ENCODE peak calls at places on chromosomes 11 and 22, in four cellular contexts. X is neuronal stem cell, V is IMR-90, A is mesendoderm. M is an unnamed sample. For H3K36me3, the result is how much of the 10 kb centered on the place peaks cover.

GRCh38 chr22:40428796-40429195 is 58.4 kb downstream of the SGSM3 start:
- DNase-seq in A (no peak), V (no peak), X (no peak), M (no peak)

GRCh38 chr11:62273789-62274275 is 3.9 kb downstream of the SCGB2A2 start:
- DNase-seq in X (no peak), V (no peak), A (peak), M (no peak)

GRCh38 chr11:92839450-92839849 is 130.0 kb upstream of the MTNR1B start:
- DNase-seq in X (no peak), A (no peak), V (no peak), M (no peak)

GRCh38 chr11:92693146-92693545 is 276.3 kb upstream of the MTNR1B start:
- DNase-seq in V (peak), X (no peak), A (no peak), M (no peak)

GRCh38 chr11:77053217-77054013 is 13.4 kb upstream of the CAPN5 start:
- DNase-seq in V (no peak), A (peak), X (no peak), M (no peak)

GRCh38 chr11:134399293-134399654 is 12.8 kb downstream of the B3GAT1 start:
- DNase-seq in A (no peak), V (no peak), X (no peak), M (no peak)

GRCh38 chr11:130999086-130999485 is 82.8 kb upstream of the SNX19 start:
- DNase-seq in A (no peak), V (peak), X (no peak), M (no peak)

GRCh38 chr11:119702261-119702591 is 26.8 kb downstream of the NECTIN1 start:
- DNase-seq in X (no peak), A (no peak), V (peak), M (no peak)

GRCh38 chr22:17846326-17846992 is 72.2 kb upstream of the BID start:
- DNase-seq in A (no peak), V (no peak), X (no peak), M (no peak)

GRCh38 chr22:20312396-20313191 is 7.3 kb downstream of the DGCR6L start:
- DNase-seq in A (no peak), X (no peak), V (no peak), M (peak)

GRCh38 chr22:44098021-44098739 is 74.1 kb downstream of the PARVB start:
- DNase-seq in A (peak), X (no peak), V (no peak), M (no peak)

GRCh38 chr11:75474878-75475766 is 42.1 kb upstream of the KLHL35 start:
- DNase-seq in A (peak), X (no peak), V (peak), M (peak)

GRCh38 chr11:44917741-44918140 is 32.9 kb downstream of the TP53I11 start:
- DNase-seq in X (no peak), A (no peak), V (no peak), M (no peak)

GRCh38 chr11:74701351-74701750 is 29.9 kb downstream of the CHRDL2 start:
- DNase-seq in A (peak), V (no peak), X (no peak), M (peak)

GRCh38 chr11:26950260-26950719 is 43.6 kb upstream of the FIBIN start:
- DNase-seq in V (peak), A (no peak), X (no peak), M (no peak)

GRCh38 chr22:38949889-38950405 is 7.5 kb upstream of the APOBEC3A start:
- DNase-seq in X (no peak), A (no peak), V (no peak), M (no peak)

GRCh38 chr11:45091563-45092392 is 54.7 kb upstream of the PRDM11 start:
- DNase-seq in X (no peak), V (no peak), A (peak), M (peak)

GRCh38 chr22:46110215-46110614 is 40.1 kb upstream of the PPARA start:
- DNase-seq in V (peak), X (no peak), A (peak), M (no peak)

GRCh38 chr22:46107753-46108563 is 42.4 kb upstream of the PPARA start:
- DNase-seq in X (no peak), A (no peak), V (no peak), M (no peak)

GRCh38 chr22:46107089-46107664 is 43.1 kb upstream of the PPARA start:
- DNase-seq in V (no peak), X (no peak), A (no peak), M (no peak)

GRCh38 chr22:46109474-46110003 is 40.8 kb upstream of the PPARA start:
- DNase-seq in V (no peak), X (no peak), A (no peak), M (no peak)

GRCh38 chr22:46108564-46109473 is 41.5 kb upstream of the PPARA start:
- DNase-seq in A (peak), X (no peak), V (peak), M (no peak)
- H3K36me3 ChIP-seq in A (under half), X (under half), V (half or more), M (under half)

GRCh38 chr11:2301631-2302272 is at the start of the genes C11orf21 and TSPAN32:
- DNase-seq in V (peak), A (no peak), X (no peak), M (no peak)

GRCh38 chr11:2299773-2300172 is 1.9 kb downstream of the C11orf21 start:
- DNase-seq in A (no peak), X (no peak), V (no peak), M (no peak)

GRCh38 chr11:2298795-2299747 is 2.6 kb downstream of the C11orf21 start:
- DNase-seq in V (no peak), X (peak), A (peak), M (peak)

GRCh38 chr11:2300936-2301630 is 635 bp downstream of the C11orf21 start:
- DNase-seq in V (no peak), X (no peak), A (no peak), M (no peak)

DNA sequence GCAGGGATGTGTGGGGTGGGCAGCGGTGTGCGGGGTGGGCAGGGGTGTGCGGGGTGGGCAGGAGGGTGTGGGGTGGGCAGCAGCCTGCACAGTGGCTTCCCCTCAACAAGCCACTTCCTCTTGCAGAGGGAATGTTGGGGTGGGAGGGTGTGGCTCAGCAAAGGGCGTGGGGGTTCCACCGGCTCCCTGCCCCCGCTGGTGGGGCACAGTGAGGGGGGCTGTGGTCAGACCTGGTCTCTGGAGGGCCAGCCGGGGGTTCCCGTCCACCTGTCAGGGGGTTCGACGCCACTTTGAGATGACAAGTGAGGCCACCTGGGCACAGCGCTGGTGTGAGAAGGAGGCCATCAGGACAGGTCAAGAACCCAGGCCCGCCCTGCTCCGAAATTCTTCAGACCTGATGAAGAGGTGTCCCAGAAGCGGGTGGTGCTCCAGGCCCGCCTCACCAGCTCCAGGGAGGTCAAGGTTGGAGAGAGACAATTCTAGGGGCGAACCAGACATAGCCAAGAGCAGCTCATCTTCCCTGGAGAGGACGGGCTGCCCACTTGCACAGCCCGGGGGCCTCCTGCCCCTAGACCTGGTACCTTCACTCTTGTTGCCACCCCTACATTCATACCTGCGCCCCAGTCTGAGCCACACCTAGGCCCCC is 1.3 kb downstream of the C11orf21 start:
- DNase-seq in V (no peak), X (no peak), A (no peak), M (no peak)
- H2AK5ac ChIP-seq in V (no peak), X (no peak), A (no peak), M (no peak)

GRCh38 chr22:26485013-26485412 is 1.3 kb downstream of the SRRD start:
- DNase-seq in A (no peak), V (no peak), X (no peak), M (no peak)

GRCh38 chr22:26487996-26488395 is 4.3 kb downstream of the SRRD start:
- DNase-seq in X (no peak), A (no peak), V (no peak), M (no peak)

GRCh38 chr22:26485991-26486390 is 2.3 kb downstream of the SRRD start:
- DNase-seq in V (no peak), A (no peak), X (no peak), M (no peak)

GRCh38 chr22:26484360-26484706 is 656 bp downstream of the SRRD start:
- DNase-seq in A (no peak), X (no peak), V (peak), M (no peak)

DNA sequence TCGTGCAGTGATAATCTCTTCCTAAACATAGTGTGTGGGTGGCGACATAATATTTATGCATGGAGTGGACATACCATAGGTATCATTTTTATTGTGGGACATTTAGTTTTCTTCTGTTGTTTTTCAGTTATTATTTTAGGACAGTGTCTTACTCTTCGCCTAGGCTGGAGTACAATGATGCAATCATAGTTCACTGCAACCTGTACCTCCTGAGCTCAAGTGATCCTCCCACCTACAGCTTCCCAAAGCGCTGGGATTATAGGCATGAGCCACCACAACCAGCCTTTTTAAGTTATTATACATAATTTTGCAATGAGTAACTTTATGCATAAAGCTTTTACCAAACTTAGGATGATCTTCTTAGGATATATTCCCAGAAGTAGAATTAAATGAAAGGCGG is 2.7 kb downstream of the SRRD start:
- DNase-seq in X (no peak), A (no peak), V (no peak), M (no peak)
- H3K36me3 ChIP-seq in X (under half), A (under half), V (under half), M (under half)

GRCh38 chr11:10807629-10808552 is 835 bp downstream of the EIF4G2 start:
- DNase-seq in X (peak), A (peak), V (peak), M (peak)
- H2AK5ac ChIP-seq in X (peak), A (peak), V (peak), M (peak)

M was measured in H1.